ENCODE peak calls at places on chromosomes 13 and 19, in seven cellular contexts. One of them, this sample, is unnamed.

GRCh38 chr13:113991676-113992179 is 17.9 kb upstream of the C13orf46 start:
- DNase-seq in esophagus squamous epithelium: no peak
- DNase-seq in cerebellum: no peak
- DNase-seq in right atrium auricular region: no peak
- DNase-seq in activated CD8-positive, alpha-beta T cell treated with anti-CD3 and anti-CD28 coated beads, Interleukin-2, amount 10 ng/mL, durations not matched to agents 7 days and 5 days: no peak
- DNase-seq in left cardiac atrium: no peak
- DNase-seq in KG1: no peak
- DNase-seq in this sample: no peak

GRCh38 chr19:40461669-40462221 is 3.8 kb downstream of the BLVRB start:
- DNase-seq in esophagus squamous epithelium: no peak
- DNase-seq in cerebellum: no peak
- DNase-seq in activated CD8-positive, alpha-beta T cell treated with anti-CD3 and anti-CD28 coated beads, Interleukin-2, amount 10 ng/mL, durations not matched to agents 7 days and 5 days: no peak
- DNase-seq in left cardiac atrium: peak; percentile 39
- DNase-seq in KG1: no peak
- DNase-seq in right atrium auricular region: peak; percentile 64
- DNase-seq in this sample: no peak

GRCh38 chr13:67281476-67281875 is 51.3 kb upstream of the PCDH9 start:
- DNase-seq in right atrium auricular region: no peak
- DNase-seq in cerebellum: no peak
- DNase-seq in esophagus squamous epithelium: no peak
- DNase-seq in activated CD8-positive, alpha-beta T cell treated with anti-CD3 and anti-CD28 coated beads, Interleukin-2, amount 10 ng/mL, durations not matched to agents 7 days and 5 days: no peak
- DNase-seq in KG1: no peak
- DNase-seq in left cardiac atrium: no peak
- DNase-seq in this sample: no peak

GRCh38 chr19:8332976-8333770 is 9.9 kb downstream of the KANK3 start:
- DNase-seq in right atrium auricular region: no peak
- DNase-seq in KG1: no peak
- DNase-seq in cerebellum: no peak
- DNase-seq in activated CD8-positive, alpha-beta T cell treated with anti-CD3 and anti-CD28 coated beads, Interleukin-2, amount 10 ng/mL, durations not matched to agents 7 days and 5 days: no peak
- DNase-seq in esophagus squamous epithelium: no peak
- DNase-seq in left cardiac atrium: peak; percentile 38
- DNase-seq in this sample: no peak

GRCh38 chr19:58480481-58480830 is 4.3 kb downstream of the ZNF446 start:
- DNase-seq in esophagus squamous epithelium: no peak
- DNase-seq in KG1: no peak
- DNase-seq in activated CD8-positive, alpha-beta T cell treated with anti-CD3 and anti-CD28 coated beads, Interleukin-2, amount 10 ng/mL, durations not matched to agents 7 days and 5 days: no peak
- DNase-seq in right atrium auricular region: no peak
- DNase-seq in cerebellum: no peak
- DNase-seq in left cardiac atrium: no peak
- DNase-seq in this sample: no peak

GRCh38 chr19:54179921-54180452 is 7.0 kb upstream of the TMC4 start:
- DNase-seq in right atrium auricular region: no peak
- DNase-seq in esophagus squamous epithelium: no peak
- DNase-seq in activated CD8-positive, alpha-beta T cell treated with anti-CD3 and anti-CD28 coated beads, Interleukin-2, amount 10 ng/mL, durations not matched to agents 7 days and 5 days: no peak
- DNase-seq in KG1: no peak
- DNase-seq in left cardiac atrium: no peak
- DNase-seq in cerebellum: no peak
- DNase-seq in this sample: peak; percentile 89

GRCh38 chr13:30142502-30143211 is 164.7 kb downstream of the KATNAL1 start:
- DNase-seq in cerebellum: peak; percentile 35
- DNase-seq in KG1: no peak
- DNase-seq in activated CD8-positive, alpha-beta T cell treated with anti-CD3 and anti-CD28 coated beads, Interleukin-2, amount 10 ng/mL, durations not matched to agents 7 days and 5 days: no peak
- DNase-seq in left cardiac atrium: no peak
- DNase-seq in right atrium auricular region: no peak
- DNase-seq in esophagus squamous epithelium: no peak
- DNase-seq in this sample: peak; percentile 94

GRCh38 chr13:19172007-19172646 is 9.5 kb downstream of the TUBA3C start:
- DNase-seq in activated CD8-positive, alpha-beta T cell treated with anti-CD3 and anti-CD28 coated beads, Interleukin-2, amount 10 ng/mL, durations not matched to agents 7 days and 5 days: no peak
- DNase-seq in right atrium auricular region: no peak
- DNase-seq in KG1: no peak
- DNase-seq in cerebellum: no peak
- DNase-seq in left cardiac atrium: no peak
- DNase-seq in esophagus squamous epithelium: no peak
- DNase-seq in this sample: no peak

GRCh38 chr13:35833571-35834305 is 297.4 kb downstream of the DCLK1 start:
- DNase-seq in esophagus squamous epithelium: no peak
- DNase-seq in left cardiac atrium: no peak
- DNase-seq in cerebellum: peak; percentile 73
- DNase-seq in activated CD8-positive, alpha-beta T cell treated with anti-CD3 and anti-CD28 coated beads, Interleukin-2, amount 10 ng/mL, durations not matched to agents 7 days and 5 days: no peak
- DNase-seq in KG1: no peak
- DNase-seq in right atrium auricular region: no peak
- DNase-seq in this sample: no peak

GRCh38 chr19:45798995-45799517 is 6.4 kb upstream of the DMWD start:
- DNase-seq in right atrium auricular region: peak; percentile 71
- DNase-seq in left cardiac atrium: no peak
- DNase-seq in activated CD8-positive, alpha-beta T cell treated with anti-CD3 and anti-CD28 coated beads, Interleukin-2, amount 10 ng/mL, durations not matched to agents 7 days and 5 days: peak; percentile 65
- DNase-seq in esophagus squamous epithelium: no peak
- DNase-seq in KG1: peak; percentile 20
- DNase-seq in cerebellum: peak; percentile 75
- DNase-seq in this sample: peak; percentile 90

GRCh38 chr13:113027095-113027494 is 58.1 kb downstream of the MCF2L start:
- DNase-seq in cerebellum: no peak
- DNase-seq in KG1: no peak
- DNase-seq in right atrium auricular region: no peak
- DNase-seq in esophagus squamous epithelium: no peak
- DNase-seq in activated CD8-positive, alpha-beta T cell treated with anti-CD3 and anti-CD28 coated beads, Interleukin-2, amount 10 ng/mL, durations not matched to agents 7 days and 5 days: no peak
- DNase-seq in left cardiac atrium: no peak
- DNase-seq in this sample: no peak

GRCh38 chr19:46080561-46080960 is 39.8 kb upstream of the IGFL4 start:
- DNase-seq in cerebellum: no peak
- DNase-seq in esophagus squamous epithelium: no peak
- DNase-seq in left cardiac atrium: peak; percentile 22
- DNase-seq in KG1: no peak
- DNase-seq in activated CD8-positive, alpha-beta T cell treated with anti-CD3 and anti-CD28 coated beads, Interleukin-2, amount 10 ng/mL, durations not matched to agents 7 days and 5 days: no peak
- DNase-seq in right atrium auricular region: no peak
- DNase-seq in this sample: no peak

GRCh38 chr13:75910591-75910990 is 274.5 kb downstream of the LMO7 start:
- DNase-seq in activated CD8-positive, alpha-beta T cell treated with anti-CD3 and anti-CD28 coated beads, Interleukin-2, amount 10 ng/mL, durations not matched to agents 7 days and 5 days: no peak
- DNase-seq in KG1: no peak
- DNase-seq in left cardiac atrium: no peak
- DNase-seq in right atrium auricular region: no peak
- DNase-seq in esophagus squamous epithelium: no peak
- DNase-seq in cerebellum: no peak
- DNase-seq in this sample: no peak

GRCh38 chr19:33062902-33063301 is 1.8 kb downstream of the RHPN2 start:
- DNase-seq in right atrium auricular region: no peak
- DNase-seq in esophagus squamous epithelium: no peak
- DNase-seq in cerebellum: no peak
- DNase-seq in KG1: no peak
- DNase-seq in activated CD8-positive, alpha-beta T cell treated with anti-CD3 and anti-CD28 coated beads, Interleukin-2, amount 10 ng/mL, durations not matched to agents 7 days and 5 days: no peak
- DNase-seq in left cardiac atrium: no peak
- DNase-seq in this sample: no peak

GRCh38 chr19:2922987-2923386 is 21.8 kb downstream of the ZNF77 start:
- DNase-seq in left cardiac atrium: no peak
- DNase-seq in activated CD8-positive, alpha-beta T cell treated with anti-CD3 and anti-CD28 coated beads, Interleukin-2, amount 10 ng/mL, durations not matched to agents 7 days and 5 days: no peak
- DNase-seq in right atrium auricular region: no peak
- DNase-seq in esophagus squamous epithelium: no peak
- DNase-seq in KG1: no peak
- DNase-seq in cerebellum: no peak
- DNase-seq in this sample: no peak

GRCh38 chr13:27622102-27622820 is 569 bp downstream of the POLR1D start:
- DNase-seq in activated CD8-positive, alpha-beta T cell treated with anti-CD3 and anti-CD28 coated beads, Interleukin-2, amount 10 ng/mL, durations not matched to agents 7 days and 5 days: peak; percentile 35
- DNase-seq in left cardiac atrium: no peak
- DNase-seq in KG1: no peak
- DNase-seq in esophagus squamous epithelium: no peak
- DNase-seq in cerebellum: no peak
- DNase-seq in right atrium auricular region: no peak
- DNase-seq in this sample: no peak

GRCh38 chr19:34475026-34475974 is 6.3 kb upstream of the WTIP start:
- DNase-seq in right atrium auricular region: peak; percentile 58
- DNase-seq in left cardiac atrium: no peak
- DNase-seq in KG1: no peak
- DNase-seq in cerebellum: no peak
- DNase-seq in activated CD8-positive, alpha-beta T cell treated with anti-CD3 and anti-CD28 coated beads, Interleukin-2, amount 10 ng/mL, durations not matched to agents 7 days and 5 days: no peak
- DNase-seq in esophagus squamous epithelium: no peak
- DNase-seq in this sample: no peak

GRCh38 chr13:51222510-51223283 is 499 bp downstream of the FAM124A start:
- DNase-seq in left cardiac atrium: peak; percentile 28
- DNase-seq in right atrium auricular region: no peak
- DNase-seq in esophagus squamous epithelium: no peak
- DNase-seq in cerebellum: no peak
- DNase-seq in KG1: no peak
- DNase-seq in activated CD8-positive, alpha-beta T cell treated with anti-CD3 and anti-CD28 coated beads, Interleukin-2, amount 10 ng/mL, durations not matched to agents 7 days and 5 days: no peak
- DNase-seq in this sample: peak; percentile 35

GRCh38 chr19:40281381-40282208 is 3.5 kb downstream of the AKT2 start:
- DNase-seq in KG1: no peak
- DNase-seq in right atrium auricular region: no peak
- DNase-seq in esophagus squamous epithelium: no peak
- DNase-seq in left cardiac atrium: no peak
- DNase-seq in cerebellum: no peak
- DNase-seq in activated CD8-positive, alpha-beta T cell treated with anti-CD3 and anti-CD28 coated beads, Interleukin-2, amount 10 ng/mL, durations not matched to agents 7 days and 5 days: no peak
- DNase-seq in this sample: no peak

GRCh38 chr19:4523306-4524110 is 5.2 kb upstream of the PLIN4 start:
- DNase-seq in right atrium auricular region: no peak
- DNase-seq in esophagus squamous epithelium: no peak
- DNase-seq in left cardiac atrium: peak; percentile 68
- DNase-seq in activated CD8-positive, alpha-beta T cell treated with anti-CD3 and anti-CD28 coated beads, Interleukin-2, amount 10 ng/mL, durations not matched to agents 7 days and 5 days: peak; percentile 31
- DNase-seq in cerebellum: no peak
- DNase-seq in KG1: peak; percentile 32
- DNase-seq in this sample: peak; percentile 70

GRCh38 chr13:75830842-75831241 is 194.7 kb downstream of the LMO7 start:
- DNase-seq in left cardiac atrium: no peak
- DNase-seq in right atrium auricular region: no peak
- DNase-seq in activated CD8-positive, alpha-beta T cell treated with anti-CD3 and anti-CD28 coated beads, Interleukin-2, amount 10 ng/mL, durations not matched to agents 7 days and 5 days: no peak
- DNase-seq in KG1: no peak
- DNase-seq in cerebellum: no peak
- DNase-seq in esophagus squamous epithelium: no peak
- DNase-seq in this sample: peak; percentile 8